ENCODE peak calls at places on chromosome 9, in ten cellular contexts. One of them, this sample, is unnamed. For H3K36me3, the result is how much of the 10 kb centered on the place peaks cover.

GRCh38 chr9:108634164-108634563 is 221.6 kb downstream of the ACTL7B start:
- DNase-seq in right atrium auricular region: no peak
- DNase-seq in A673: peak
- DNase-seq in stomach: peak
- DNase-seq in CD8-positive, alpha-beta memory T cell: no peak
- DNase-seq in GM23248: peak
- DNase-seq in SK-N-SH: no peak
- DNase-seq in BJ: no peak
- DNase-seq in neuronal stem cell: no peak
- DNase-seq in mammary epithelial cell: peak
- DNase-seq in this sample: no peak

GRCh38 chr9:15299374-15299939 is 7.6 kb downstream of the TTC39B start:
- DNase-seq in right atrium auricular region: no peak
- DNase-seq in A673: no peak
- DNase-seq in stomach: no peak
- DNase-seq in CD8-positive, alpha-beta memory T cell: peak
- DNase-seq in GM23248: no peak
- DNase-seq in SK-N-SH: no peak
- DNase-seq in BJ: no peak
- DNase-seq in neuronal stem cell: no peak
- DNase-seq in mammary epithelial cell: no peak
- DNase-seq in this sample: no peak

GRCh38 chr9:105636331-105636730 is 25.9 kb upstream of the TAL2 start:
- DNase-seq in right atrium auricular region: no peak
- DNase-seq in A673: no peak
- DNase-seq in stomach: no peak
- DNase-seq in CD8-positive, alpha-beta memory T cell: no peak
- DNase-seq in GM23248: no peak
- DNase-seq in SK-N-SH: no peak
- DNase-seq in BJ: no peak
- DNase-seq in neuronal stem cell: no peak
- DNase-seq in mammary epithelial cell: no peak
- DNase-seq in this sample: no peak

GRCh38 chr9:36535106-36535505 is 37.6 kb upstream of the MELK start:
- DNase-seq in right atrium auricular region: no peak
- DNase-seq in A673: no peak
- DNase-seq in stomach: no peak
- DNase-seq in CD8-positive, alpha-beta memory T cell: no peak
- DNase-seq in GM23248: no peak
- DNase-seq in SK-N-SH: no peak
- DNase-seq in BJ: no peak
- DNase-seq in neuronal stem cell: no peak
- DNase-seq in mammary epithelial cell: no peak
- DNase-seq in this sample: no peak

GRCh38 chr9:38046669-38047300 is 22.2 kb downstream of the SHB start:
- DNase-seq in right atrium auricular region: no peak
- DNase-seq in A673: no peak
- DNase-seq in stomach: peak
- DNase-seq in CD8-positive, alpha-beta memory T cell: no peak
- DNase-seq in GM23248: peak
- DNase-seq in SK-N-SH: no peak
- DNase-seq in BJ: no peak
- DNase-seq in neuronal stem cell: no peak
- DNase-seq in mammary epithelial cell: peak
- DNase-seq in this sample: peak

GRCh38 chr9:127981559-127982121 is 851 bp upstream of the EEIG1 start:
- DNase-seq in right atrium auricular region: no peak
- DNase-seq in A673: no peak
- DNase-seq in stomach: no peak
- DNase-seq in CD8-positive, alpha-beta memory T cell: no peak
- DNase-seq in GM23248: no peak
- DNase-seq in SK-N-SH: no peak
- DNase-seq in BJ: no peak
- DNase-seq in neuronal stem cell: no peak
- DNase-seq in mammary epithelial cell: no peak
- DNase-seq in this sample: no peak

GRCh38 chr9:90368241-90368640 is 274.4 kb downstream of the DIRAS2 start:
- DNase-seq in right atrium auricular region: no peak
- DNase-seq in A673: no peak
- DNase-seq in stomach: no peak
- DNase-seq in CD8-positive, alpha-beta memory T cell: no peak
- DNase-seq in GM23248: no peak
- DNase-seq in SK-N-SH: no peak
- DNase-seq in BJ: no peak
- DNase-seq in neuronal stem cell: no peak
- DNase-seq in mammary epithelial cell: no peak
- DNase-seq in this sample: no peak

GRCh38 chr9:130498918-130499698 is 54.3 kb downstream of the ASS1 start:
- DNase-seq in right atrium auricular region: no peak
- DNase-seq in A673: no peak
- DNase-seq in stomach: no peak
- DNase-seq in CD8-positive, alpha-beta memory T cell: no peak
- DNase-seq in GM23248: no peak
- DNase-seq in SK-N-SH: peak
- DNase-seq in BJ: no peak
- DNase-seq in neuronal stem cell: no peak
- DNase-seq in mammary epithelial cell: no peak
- DNase-seq in this sample: no peak

GRCh38 chr9:96008502-96009222 is 133.2 kb downstream of the ERCC6L2 start:
- DNase-seq in right atrium auricular region: no peak
- DNase-seq in A673: no peak
- DNase-seq in stomach: no peak
- DNase-seq in CD8-positive, alpha-beta memory T cell: no peak
- DNase-seq in GM23248: peak
- DNase-seq in SK-N-SH: no peak
- DNase-seq in BJ: no peak
- DNase-seq in neuronal stem cell: no peak
- DNase-seq in mammary epithelial cell: peak
- DNase-seq in this sample: no peak

GRCh38 chr9:134028076-134028475 is 2.8 kb downstream of the BRD3OS start:
- DNase-seq in right atrium auricular region: no peak
- DNase-seq in A673: no peak
- DNase-seq in stomach: no peak
- DNase-seq in CD8-positive, alpha-beta memory T cell: no peak
- DNase-seq in GM23248: no peak
- DNase-seq in SK-N-SH: no peak
- DNase-seq in BJ: no peak
- DNase-seq in neuronal stem cell: no peak
- DNase-seq in mammary epithelial cell: no peak
- DNase-seq in this sample: no peak

GRCh38 chr9:134028575-134029247 is 3.4 kb downstream of the BRD3OS start:
- DNase-seq in right atrium auricular region: no peak
- DNase-seq in A673: no peak
- DNase-seq in stomach: no peak
- DNase-seq in CD8-positive, alpha-beta memory T cell: no peak
- DNase-seq in GM23248: no peak
- DNase-seq in SK-N-SH: no peak
- DNase-seq in BJ: no peak
- DNase-seq in neuronal stem cell: no peak
- DNase-seq in mammary epithelial cell: no peak
- DNase-seq in this sample: no peak

GRCh38 chr9:134031071-134031470 is 5.8 kb downstream of the BRD3OS start:
- DNase-seq in right atrium auricular region: no peak
- DNase-seq in A673: no peak
- DNase-seq in stomach: no peak
- DNase-seq in CD8-positive, alpha-beta memory T cell: no peak
- DNase-seq in GM23248: no peak
- DNase-seq in SK-N-SH: no peak
- DNase-seq in BJ: no peak
- DNase-seq in neuronal stem cell: no peak
- DNase-seq in mammary epithelial cell: no peak
- DNase-seq in this sample: no peak

GRCh38 chr9:134027561-134027960 is 2.3 kb downstream of the BRD3OS start:
- DNase-seq in right atrium auricular region: no peak
- DNase-seq in A673: no peak
- DNase-seq in stomach: no peak
- DNase-seq in CD8-positive, alpha-beta memory T cell: no peak
- DNase-seq in GM23248: no peak
- DNase-seq in SK-N-SH: peak
- DNase-seq in BJ: no peak
- DNase-seq in neuronal stem cell: no peak
- DNase-seq in mammary epithelial cell: no peak
- DNase-seq in this sample: no peak

GRCh38 chr9:134029248-134030226 is 4.3 kb downstream of the BRD3OS start:
- DNase-seq in right atrium auricular region: no peak
- DNase-seq in A673: no peak
- DNase-seq in stomach: no peak
- DNase-seq in CD8-positive, alpha-beta memory T cell: no peak
- DNase-seq in GM23248: no peak
- DNase-seq in SK-N-SH: peak
- DNase-seq in BJ: no peak
- DNase-seq in neuronal stem cell: no peak
- DNase-seq in mammary epithelial cell: no peak
- DNase-seq in this sample: no peak
- H3K36me3 ChIP-seq in right atrium auricular region: under half
- H3K36me3 ChIP-seq in A673: under half
- H3K36me3 ChIP-seq in stomach: half or more
- H3K36me3 ChIP-seq in CD8-positive, alpha-beta memory T cell: under half
- H3K36me3 ChIP-seq in GM23248: under half
- H3K36me3 ChIP-seq in SK-N-SH: under half
- H3K36me3 ChIP-seq in BJ: under half
- H3K36me3 ChIP-seq in neuronal stem cell: half or more
- H3K36me3 ChIP-seq in mammary epithelial cell: under half
- H3K36me3 ChIP-seq in this sample: under half

GRCh38 chr9:106983346-106983745 is 120.4 kb downstream of the ZNF462 start:
- DNase-seq in right atrium auricular region: no peak
- DNase-seq in A673: no peak
- DNase-seq in stomach: no peak
- DNase-seq in CD8-positive, alpha-beta memory T cell: no peak
- DNase-seq in GM23248: no peak
- DNase-seq in SK-N-SH: no peak
- DNase-seq in BJ: no peak
- DNase-seq in neuronal stem cell: no peak
- DNase-seq in mammary epithelial cell: no peak
- DNase-seq in this sample: no peak

GRCh38 chr9:106980551-106981101 is 117.7 kb downstream of the ZNF462 start:
- DNase-seq in right atrium auricular region: no peak
- DNase-seq in A673: no peak
- DNase-seq in stomach: no peak
- DNase-seq in CD8-positive, alpha-beta memory T cell: no peak
- DNase-seq in GM23248: peak
- DNase-seq in SK-N-SH: no peak
- DNase-seq in BJ: no peak
- DNase-seq in neuronal stem cell: no peak
- DNase-seq in mammary epithelial cell: no peak
- DNase-seq in this sample: peak

GRCh38 chr9:106976772-106977171 is 113.8 kb downstream of the ZNF462 start:
- DNase-seq in right atrium auricular region: no peak
- DNase-seq in A673: no peak
- DNase-seq in stomach: no peak
- DNase-seq in CD8-positive, alpha-beta memory T cell: no peak
- DNase-seq in GM23248: no peak
- DNase-seq in SK-N-SH: no peak
- DNase-seq in BJ: no peak
- DNase-seq in neuronal stem cell: no peak
- DNase-seq in mammary epithelial cell: no peak
- DNase-seq in this sample: no peak

GRCh38 chr9:106981396-106982287 is 118.7 kb downstream of the ZNF462 start:
- DNase-seq in right atrium auricular region: no peak
- DNase-seq in A673: no peak
- DNase-seq in stomach: no peak
- DNase-seq in CD8-positive, alpha-beta memory T cell: no peak
- DNase-seq in GM23248: no peak
- DNase-seq in SK-N-SH: no peak
- DNase-seq in BJ: no peak
- DNase-seq in neuronal stem cell: no peak
- DNase-seq in mammary epithelial cell: no peak
- DNase-seq in this sample: no peak
- H3K36me3 ChIP-seq in right atrium auricular region: under half
- H3K36me3 ChIP-seq in A673: under half
- H3K36me3 ChIP-seq in stomach: under half
- H3K36me3 ChIP-seq in CD8-positive, alpha-beta memory T cell: under half
- H3K36me3 ChIP-seq in GM23248: under half
- H3K36me3 ChIP-seq in SK-N-SH: under half
- H3K36me3 ChIP-seq in BJ: under half
- H3K36me3 ChIP-seq in neuronal stem cell: half or more
- H3K36me3 ChIP-seq in mammary epithelial cell: under half
- H3K36me3 ChIP-seq in this sample: under half

DNA sequence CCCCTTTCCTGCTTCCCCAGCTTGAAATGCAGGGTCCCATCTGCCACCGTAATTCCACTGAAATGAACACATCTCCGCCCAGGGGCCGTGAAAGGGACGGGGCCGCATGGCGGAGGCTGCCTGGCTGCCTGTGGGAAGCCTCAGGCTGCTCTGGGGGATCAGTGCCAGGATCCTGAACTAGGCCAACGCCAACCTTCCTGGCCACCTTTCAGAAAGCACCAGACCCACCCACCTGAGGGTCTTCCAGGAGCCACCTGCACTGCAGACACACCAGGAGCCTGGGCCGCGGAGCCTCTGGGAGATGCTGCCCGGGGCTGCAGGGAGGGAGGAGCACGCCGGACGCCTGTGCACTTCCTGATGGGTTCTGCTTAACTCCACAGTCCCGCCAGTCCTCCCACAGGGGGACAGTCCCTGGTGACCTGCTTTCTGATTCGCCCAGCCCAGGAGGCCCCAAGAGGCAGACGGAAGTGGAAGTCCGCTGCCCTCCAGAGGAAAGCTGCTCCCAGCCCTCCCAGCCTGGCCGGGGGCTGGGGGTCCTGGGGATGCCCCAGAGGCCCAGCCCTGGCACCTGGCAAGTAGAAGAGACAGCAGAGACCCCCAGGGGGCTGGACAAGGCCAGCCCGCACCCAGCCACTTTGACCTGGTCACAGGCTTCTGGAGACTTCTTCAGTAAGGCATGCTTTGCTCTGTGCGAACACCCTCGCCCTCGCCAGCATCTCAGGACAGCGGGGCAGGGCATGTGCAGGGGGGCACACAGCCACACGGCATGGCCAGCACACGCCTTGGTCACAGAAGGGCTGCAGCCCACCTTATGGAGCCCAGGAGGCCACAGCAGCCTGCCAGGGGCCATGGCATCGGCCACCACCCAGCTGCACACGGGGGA is at the start of gene CARD9:
- DNase-seq in right atrium auricular region: no peak
- DNase-seq in A673: no peak
- DNase-seq in stomach: no peak
- DNase-seq in CD8-positive, alpha-beta memory T cell: no peak
- DNase-seq in GM23248: no peak
- DNase-seq in SK-N-SH: peak
- DNase-seq in BJ: no peak
- DNase-seq in neuronal stem cell: no peak
- DNase-seq in mammary epithelial cell: no peak
- DNase-seq in this sample: no peak
- H3K36me3 ChIP-seq in right atrium auricular region: under half
- H3K36me3 ChIP-seq in A673: under half
- H3K36me3 ChIP-seq in stomach: under half
- H3K36me3 ChIP-seq in CD8-positive, alpha-beta memory T cell: under half
- H3K36me3 ChIP-seq in GM23248: under half
- H3K36me3 ChIP-seq in SK-N-SH: under half
- H3K36me3 ChIP-seq in BJ: under half
- H3K36me3 ChIP-seq in neuronal stem cell: under half
- H3K36me3 ChIP-seq in mammary epithelial cell: under half
- H3K36me3 ChIP-seq in this sample: under half

DNA sequence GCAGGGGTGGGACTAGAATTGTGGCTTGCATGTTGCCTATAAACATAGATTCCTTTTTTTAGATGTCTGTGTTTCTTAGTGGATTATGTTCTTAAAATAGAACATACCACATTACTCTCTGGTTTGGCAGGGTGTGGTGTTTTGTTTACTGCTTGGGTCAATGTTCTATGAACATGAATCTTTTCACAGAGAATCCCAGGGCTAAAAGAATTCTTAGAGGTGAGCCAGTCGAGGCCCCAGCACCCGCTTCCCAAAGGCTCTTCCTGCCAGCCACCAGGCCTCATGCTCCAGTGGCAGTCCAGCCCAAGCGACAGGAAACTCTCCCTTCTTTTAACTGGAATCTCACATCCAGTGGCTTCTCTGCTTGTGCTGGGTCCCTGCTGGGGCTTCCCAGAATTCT is 126.6 kb downstream of the C9orf152 start:
- DNase-seq in right atrium auricular region: no peak
- DNase-seq in A673: no peak
- DNase-seq in stomach: no peak
- DNase-seq in CD8-positive, alpha-beta memory T cell: no peak
- DNase-seq in GM23248: peak
- DNase-seq in SK-N-SH: no peak
- DNase-seq in BJ: peak
- DNase-seq in neuronal stem cell: no peak
- DNase-seq in mammary epithelial cell: no peak
- DNase-seq in this sample: no peak
- H3K36me3 ChIP-seq in right atrium auricular region: under half
- H3K36me3 ChIP-seq in A673: under half
- H3K36me3 ChIP-seq in stomach: under half
- H3K36me3 ChIP-seq in CD8-positive, alpha-beta memory T cell: under half
- H3K36me3 ChIP-seq in GM23248: under half
- H3K36me3 ChIP-seq in SK-N-SH: under half
- H3K36me3 ChIP-seq in BJ: under half
- H3K36me3 ChIP-seq in neuronal stem cell: under half
- H3K36me3 ChIP-seq in mammary epithelial cell: under half
- H3K36me3 ChIP-seq in this sample: under half

This sample was measured in kidney epithelial cell.